ENCODE peak calls at places on chromosomes 13 and 19, in six cellular contexts. Z is adrenal gland, Q is pancreas, X is endothelial cell of umbilical vein, B is astrocyte, D is testis. T is an unnamed sample. For H3K4me1, the result is how much of the 10 kb centered on the place peaks cover.

GRCh38 chr13:80989241-80989640 is 648.3 kb upstream of the SPRY2 start:
- DNase-seq in Z (no peak), Q (no peak), X (no peak), B (no peak), D (no peak), T (no peak)

GRCh38 chr13:91369432-91369831 is 21.9 kb downstream of the MIR17HG start:
- DNase-seq in Z (no peak), Q (no peak), X (peak), B (peak), D (no peak), T (no peak)

GRCh38 chr13:97199451-97199850 is 22.7 kb upstream of the MBNL2 start:
- DNase-seq in Z (no peak), Q (no peak), X (no peak), B (no peak), D (no peak), T (no peak)

GRCh38 chr13:86572115-86572514 is 772.9 kb upstream of the SLITRK6 start:
- DNase-seq in Z (no peak), Q (no peak), X (peak), B (peak), D (no peak), T (no peak)

GRCh38 chr19:32362318-32362691 is 16.9 kb downstream of the ZNF507 start:
- DNase-seq in Z (no peak), Q (no peak), X (no peak), B (no peak), D (no peak), T (no peak)

GRCh38 chr13:97226013-97226412 is 3.9 kb downstream of the MBNL2 start:
- DNase-seq in Z (no peak), Q (peak), X (no peak), B (no peak), D (no peak), T (no peak)

GRCh38 chr19:30219682-30220081 is 152.5 kb upstream of the ZNF536 start:
- DNase-seq in Z (peak), Q (no peak), X (no peak), B (no peak), D (no peak), T (no peak)

GRCh38 chr19:246551-246950 is 44.7 kb downstream of the PLPP2 start:
- DNase-seq in Z (no peak), Q (no peak), X (no peak), B (no peak), D (peak), T (no peak)

GRCh38 chr19:51799998-51800848 is 5.3 kb downstream of the FPR3 start:
- DNase-seq in Z (peak), Q (no peak), X (no peak), B (peak), D (peak), T (peak)

GRCh38 chr19:38557205-38557799 is 60.5 kb downstream of the MAP4K1 start:
- DNase-seq in Z (no peak), Q (no peak), X (no peak), B (no peak), D (no peak), T (no peak)

GRCh38 chr19:28184997-28185396 is 1028.0 kb downstream of the UQCRFS1 start:
- DNase-seq in Z (no peak), Q (no peak), X (no peak), B (peak), D (no peak), T (no peak)

GRCh38 chr19:34348899-34349487 is 16.0 kb upstream of the GPI start:
- DNase-seq in Z (no peak), Q (no peak), X (no peak), B (no peak), D (no peak), T (no peak)

GRCh38 chr19:54319049-54319448 is 6.1 kb upstream of the LILRA5 start:
- DNase-seq in Z (no peak), Q (no peak), X (no peak), B (no peak), D (no peak), T (no peak)

GRCh38 chr19:35141627-35142401 is 1.2 kb upstream of the FXYD7 start:
- DNase-seq in Z (no peak), Q (no peak), X (no peak), B (no peak), D (no peak), T (no peak)

GRCh38 chr13:28636078-28636477 is 22.9 kb upstream of the POMP start:
- DNase-seq in Z (no peak), Q (no peak), X (no peak), B (peak), D (no peak), T (no peak)

GRCh38 chr13:39462456-39462855 is 140.5 kb downstream of the LHFPL6 start:
- DNase-seq in Z (no peak), Q (no peak), X (peak), B (peak), D (no peak), T (no peak)

GRCh38 chr19:10921199-10921879 is 7.1 kb downstream of the YIPF2 start:
- DNase-seq in Z (no peak), Q (peak), X (no peak), B (no peak), D (no peak), T (no peak)

GRCh38 chr19:38638461-38638860 is 9.0 kb upstream of the ACTN4 start:
- DNase-seq in Z (no peak), Q (no peak), X (no peak), B (no peak), D (no peak), T (no peak)

GRCh38 chr19:16892868-16893685 is 4.3 kb downstream of the F2RL3 start:
- DNase-seq in Z (peak), Q (no peak), X (no peak), B (no peak), D (no peak), T (no peak)

GRCh38 chr13:21823949-21824348 is 153.1 kb downstream of the FGF9 start:
- DNase-seq in Z (no peak), Q (no peak), X (no peak), B (no peak), D (no peak), T (no peak)

GRCh38 chr19:5247957-5248705 is 92.5 kb downstream of the PTPRS start:
- DNase-seq in Z (no peak), Q (no peak), X (no peak), B (no peak), D (no peak), T (no peak)

GRCh38 chr19:17041994-17042393 is 15.4 kb upstream of the CPAMD8 start:
- DNase-seq in Z (peak), Q (no peak), X (peak), B (no peak), D (no peak), T (no peak)

GRCh38 chr13:94435604-94436226 is 43.8 kb downstream of the DCT start:
- DNase-seq in Z (no peak), Q (no peak), X (peak), B (peak), D (no peak), T (no peak)

GRCh38 chr13:36089130-36089529 is 42.1 kb downstream of the DCLK1 start:
- DNase-seq in Z (no peak), Q (no peak), X (no peak), B (no peak), D (no peak), T (peak)

GRCh38 chr13:58056411-58056810 is 424.9 kb downstream of the PCDH17 start:
- DNase-seq in Z (no peak), Q (no peak), X (no peak), B (no peak), D (no peak), T (no peak)

GRCh38 chr19:35755550-35756371 is 1.1 kb downstream of the HSPB6 start:
- DNase-seq in Z (peak), Q (no peak), X (no peak), B (no peak), D (peak), T (peak)

GRCh38 chr13:21063031-21063430 is 1.6 kb upstream of the LATS2 start:
- DNase-seq in Z (no peak), Q (no peak), X (no peak), B (no peak), D (no peak), T (no peak)

GRCh38 chr19:24127601-24128000 is 40.6 kb downstream of the ZNF254 start:
- DNase-seq in Z (no peak), Q (no peak), X (no peak), B (no peak), D (no peak), T (no peak)

GRCh38 chr13:93227280-93227905 is 786 bp downstream of the GPC6 start:
- DNase-seq in Z (no peak), Q (no peak), X (no peak), B (peak), D (peak), T (peak)

GRCh38 chr13:40558656-40559055 is 107.8 kb downstream of the FOXO1 start:
- DNase-seq in Z (no peak), Q (no peak), X (peak), B (no peak), D (no peak), T (no peak)
- H3K4me1 ChIP-seq in Z (under half), Q (under half), X (half or more), B (under half), D (under half), T (under half)

GRCh38 chr13:27039171-27039701 is 132.4 kb downstream of the USP12 start:
- DNase-seq in Z (peak), Q (no peak), X (no peak), B (no peak), D (no peak), T (no peak)

GRCh38 chr13:27037171-27037570 is 134.4 kb downstream of the USP12 start:
- DNase-seq in Z (peak), Q (no peak), X (no peak), B (no peak), D (no peak), T (no peak)

GRCh38 chr13:27036236-27036981 is 135.2 kb downstream of the USP12 start:
- DNase-seq in Z (peak), Q (no peak), X (no peak), B (no peak), D (no peak), T (no peak)

GRCh38 chr13:27037571-27037970 is 134.0 kb downstream of the USP12 start:
- DNase-seq in Z (peak), Q (no peak), X (no peak), B (no peak), D (no peak), T (no peak)

DNA sequence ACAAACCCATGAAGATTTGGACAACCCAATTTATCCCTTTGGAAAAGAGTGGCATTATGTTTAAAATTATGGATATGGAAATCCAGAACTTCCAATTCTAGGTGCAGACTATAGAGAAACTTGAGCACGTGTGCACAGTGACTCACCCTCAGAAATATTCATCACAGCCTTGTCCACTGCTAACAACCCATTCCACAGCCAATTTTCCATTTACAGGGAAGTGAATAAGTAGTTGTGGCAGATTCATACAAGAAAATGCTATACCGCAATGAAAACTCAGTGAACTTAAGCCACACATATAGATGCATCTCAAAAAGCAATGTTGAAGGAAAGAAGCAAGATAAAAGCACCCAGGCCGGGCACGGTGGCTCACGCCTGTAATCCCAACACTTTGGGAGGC is 133.3 kb downstream of the USP12 start:
- DNase-seq in Z (peak), Q (no peak), X (peak), B (peak), D (no peak), T (no peak)
- H3K4me1 ChIP-seq in Z (under half), Q (under half), X (under half), B (under half), D (under half), T (half or more)

DNA sequence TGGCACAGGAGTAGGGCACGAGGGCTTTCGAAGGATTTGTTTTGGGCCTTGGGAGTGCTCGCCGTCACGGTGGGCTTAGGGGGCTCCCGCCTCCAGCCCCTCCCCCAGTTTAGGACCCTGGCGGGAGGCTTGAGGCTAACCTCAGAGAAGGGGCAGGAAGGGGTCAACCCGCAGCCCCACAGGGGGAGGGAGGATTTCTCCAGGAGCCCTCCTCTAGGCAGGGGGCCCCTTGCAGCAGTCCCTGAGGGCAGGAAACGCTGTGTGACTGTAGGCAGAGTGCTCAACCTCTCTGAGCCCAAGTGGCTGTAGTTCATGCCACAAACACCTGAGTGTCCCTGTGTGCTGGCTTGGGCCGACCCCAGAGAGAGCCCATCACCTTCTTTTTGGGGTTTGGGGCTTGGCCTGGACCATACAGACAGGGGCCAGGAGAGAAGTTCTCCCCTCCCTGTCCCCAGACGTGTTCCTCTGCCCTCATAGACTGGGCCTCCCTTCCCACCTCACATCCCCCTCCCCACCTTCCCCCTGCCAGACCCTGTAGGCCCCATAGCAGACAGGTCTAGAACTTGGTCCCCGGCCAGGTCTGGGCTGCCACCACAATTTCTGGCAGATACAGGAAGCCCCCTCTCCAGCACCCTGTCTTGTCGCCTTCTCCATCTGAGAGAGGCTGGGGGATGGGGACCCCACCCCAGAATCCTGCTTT is 8.1 kb downstream of the ISYNA1 start:
- DNase-seq in Z (no peak), Q (no peak), X (no peak), B (no peak), D (no peak), T (peak)
- H3K4me1 ChIP-seq in Z (under half), Q (under half), X (under half), B (under half), D (half or more), T (under half)

GRCh38 chr13:74062933-74063332 is 71.3 kb downstream of the KLF12 start:
- DNase-seq in Z (peak), Q (no peak), X (no peak), B (peak), D (peak), T (peak)

GRCh38 chr13:74066937-74067336 is 67.3 kb downstream of the KLF12 start:
- DNase-seq in Z (no peak), Q (no peak), X (peak), B (peak), D (no peak), T (no peak)

GRCh38 chr13:74061939-74062595 is 72.1 kb downstream of the KLF12 start:
- DNase-seq in Z (peak), Q (no peak), X (peak), B (peak), D (peak), T (no peak)

GRCh38 chr13:74064805-74065204 is 69.4 kb downstream of the KLF12 start:
- DNase-seq in Z (no peak), Q (no peak), X (no peak), B (no peak), D (no peak), T (no peak)

DNA sequence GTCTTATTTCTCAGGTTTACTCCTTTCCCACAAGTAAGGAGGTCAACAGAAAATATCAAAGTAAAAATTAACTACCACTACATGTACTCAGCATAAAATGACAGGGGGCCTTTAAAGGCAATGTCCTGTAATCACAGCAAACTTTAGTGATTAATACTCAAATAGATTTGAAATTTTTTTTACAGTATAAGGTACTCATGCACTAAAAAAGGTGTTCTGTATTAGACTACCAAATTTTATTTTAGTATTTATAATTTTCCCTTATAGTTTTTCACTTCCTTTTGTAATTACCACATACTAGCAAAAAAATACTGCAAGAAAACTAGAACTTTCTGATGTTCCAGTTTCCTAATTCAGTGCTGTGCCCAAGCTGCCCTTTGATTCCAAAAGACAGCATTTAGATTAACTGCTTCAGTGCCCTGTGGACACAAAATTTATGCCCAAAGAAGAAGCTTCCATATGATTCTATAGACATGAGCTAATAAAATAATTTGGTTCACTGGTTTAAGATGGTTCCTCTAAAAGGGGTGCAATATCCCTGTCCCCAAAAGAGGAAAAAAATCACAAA is 70.6 kb downstream of the KLF12 start:
- DNase-seq in Z (no peak), Q (no peak), X (no peak), B (no peak), D (no peak), T (no peak)
- H3K4me1 ChIP-seq in Z (under half), Q (under half), X (under half), B (under half), D (under half), T (under half)

T was measured in sigmoid colon.